ENCODE peak calls at places on chromosomes 11 and 22, in four cellular contexts. S, I, E and K are unnamed samples.

GRCh38 chr11:66082936-66083698 is 13.0 kb downstream of the PACS1 start:
- DNase-seq in E (no peak), I (no peak), S (no peak), K (no peak)

GRCh38 chr11:21625982-21626381 is 566.9 kb upstream of the ANO5 start:
- DNase-seq in E (peak), S (peak), I (no peak), K (peak)

GRCh38 chr22:50200333-50201190 is at the start of gene SELENOO:
- DNase-seq in E (peak), I (peak), S (peak), K (peak)

GRCh38 chr11:116328851-116329250 is 443.9 kb downstream of the BUD13 start:
- DNase-seq in E (no peak), S (no peak), I (no peak), K (no peak)

GRCh38 chr11:3853935-3854659 is 1.4 kb upstream of the STIM1 start:
- DNase-seq in I (peak), S (peak), E (peak), K (peak)

GRCh38 chr11:68012843-68013610 is 2.9 kb downstream of the ALDH3B1 start:
- DNase-seq in I (no peak), E (no peak), S (peak), K (no peak)

GRCh38 chr11:73856001-73856663 is 20.5 kb downstream of the COA4 start:
- DNase-seq in E (no peak), I (no peak), S (no peak), K (no peak)

GRCh38 chr11:64638017-64638664 is 47.1 kb downstream of the SLC22A12 start:
- DNase-seq in E (peak), I (no peak), S (no peak), K (peak)

GRCh38 chr22:36465232-36466021 is 16.0 kb downstream of the TXN2 start:
- DNase-seq in S (no peak), E (peak), I (peak), K (no peak)

GRCh38 chr11:79404325-79404724 is 36.5 kb downstream of the TENM4 start:
- DNase-seq in I (no peak), E (no peak), S (no peak), K (no peak)